ENCODE peak calls at places on chromosomes 6 and 20, in nine cellular contexts. One of them, this sample, is unnamed.

GRCh38 chr6:74964871-74965441 is 240.9 kb downstream of the COL12A1 start:
- DNase-seq in mammary epithelial cell: no peak
- DNase-seq in NT2/D1: no peak
- DNase-seq in GM23248: no peak
- DNase-seq in colonic mucosa: no peak
- DNase-seq in neuronal stem cell: no peak
- DNase-seq in astrocyte: no peak
- DNase-seq in IMR-90: peak; percentile 57
- DNase-seq in fibroblast of lung: no peak
- DNase-seq in this sample: no peak

GRCh38 chr6:117317261-117317660 is 51.9 kb downstream of the VGLL2 start:
- DNase-seq in fibroblast of lung: peak; percentile 11
- DNase-seq in colonic mucosa: no peak
- DNase-seq in mammary epithelial cell: peak; percentile 19
- DNase-seq in neuronal stem cell: no peak
- DNase-seq in GM23248: peak; percentile 32
- DNase-seq in IMR-90: peak; percentile 6
- DNase-seq in astrocyte: peak; percentile 3
- DNase-seq in NT2/D1: peak; percentile 3
- DNase-seq in this sample: peak; percentile 6

GRCh38 chr6:11236915-11237314 is 4.4 kb upstream of the NEDD9 start:
- DNase-seq in fibroblast of lung: no peak
- DNase-seq in NT2/D1: no peak
- DNase-seq in colonic mucosa: no peak
- DNase-seq in astrocyte: no peak
- DNase-seq in neuronal stem cell: no peak
- DNase-seq in GM23248: no peak
- DNase-seq in IMR-90: no peak
- DNase-seq in mammary epithelial cell: no peak
- DNase-seq in this sample: no peak

GRCh38 chr6:168007592-168008338 is 10.3 kb downstream of the KIF25 start:
- DNase-seq in fibroblast of lung: peak; percentile 100
- DNase-seq in mammary epithelial cell: peak; percentile 98
- DNase-seq in GM23248: peak; percentile 96
- DNase-seq in neuronal stem cell: no peak
- DNase-seq in astrocyte: peak; percentile 100
- DNase-seq in colonic mucosa: no peak
- DNase-seq in IMR-90: peak; percentile 99
- DNase-seq in NT2/D1: no peak
- DNase-seq in this sample: peak; percentile 87

GRCh38 chr6:28727559-28728211 is 196.1 kb downstream of the TRIM27 start:
- DNase-seq in fibroblast of lung: no peak
- DNase-seq in IMR-90: no peak
- DNase-seq in colonic mucosa: no peak
- DNase-seq in astrocyte: no peak
- DNase-seq in mammary epithelial cell: no peak
- DNase-seq in NT2/D1: no peak
- DNase-seq in GM23248: no peak
- DNase-seq in neuronal stem cell: no peak
- DNase-seq in this sample: no peak

GRCh38 chr6:137697267-137697938 is 169.7 kb upstream of the TNFAIP3 start:
- DNase-seq in fibroblast of lung: peak; percentile 83
- DNase-seq in IMR-90: peak; percentile 84
- DNase-seq in neuronal stem cell: peak; percentile 20
- DNase-seq in NT2/D1: peak; percentile 56
- DNase-seq in mammary epithelial cell: peak; percentile 63
- DNase-seq in astrocyte: peak; percentile 80
- DNase-seq in colonic mucosa: peak; percentile 48
- DNase-seq in GM23248: peak; percentile 37
- DNase-seq in this sample: peak; percentile 22

GRCh38 chr6:44558315-44559227 is 171.1 kb downstream of the CDC5L start:
- DNase-seq in astrocyte: no peak
- DNase-seq in fibroblast of lung: no peak
- DNase-seq in NT2/D1: no peak
- DNase-seq in mammary epithelial cell: no peak
- DNase-seq in neuronal stem cell: no peak
- DNase-seq in colonic mucosa: no peak
- DNase-seq in GM23248: peak; percentile 20
- DNase-seq in IMR-90: no peak
- DNase-seq in this sample: peak; percentile 42

GRCh38 chr6:161033667-161034066 is 42.1 kb downstream of the MAP3K4 start:
- DNase-seq in GM23248: peak; percentile 17
- DNase-seq in colonic mucosa: no peak
- DNase-seq in fibroblast of lung: peak; percentile 49
- DNase-seq in neuronal stem cell: no peak
- DNase-seq in IMR-90: no peak
- DNase-seq in astrocyte: peak; percentile 24
- DNase-seq in NT2/D1: no peak
- DNase-seq in mammary epithelial cell: peak; percentile 73
- DNase-seq in this sample: no peak

GRCh38 chr6:154579046-154579823 is 68.8 kb upstream of the CNKSR3 start:
- DNase-seq in fibroblast of lung: peak; percentile 11
- DNase-seq in astrocyte: no peak
- DNase-seq in NT2/D1: no peak
- DNase-seq in neuronal stem cell: no peak
- DNase-seq in GM23248: peak; percentile 36
- DNase-seq in mammary epithelial cell: peak; percentile 86
- DNase-seq in colonic mucosa: no peak
- DNase-seq in IMR-90: no peak
- DNase-seq in this sample: no peak

GRCh38 chr6:145815875-145816274 is 1.3 kb upstream of the FBXO30 start:
- DNase-seq in NT2/D1: no peak
- DNase-seq in IMR-90: peak; percentile 40
- DNase-seq in astrocyte: no peak
- DNase-seq in neuronal stem cell: no peak
- DNase-seq in colonic mucosa: peak; percentile 17
- DNase-seq in GM23248: peak; percentile 48
- DNase-seq in fibroblast of lung: no peak
- DNase-seq in mammary epithelial cell: no peak
- DNase-seq in this sample: peak; percentile 46

GRCh38 chr6:22133352-22133751 is 163.5 kb downstream of the PRL start:
- DNase-seq in NT2/D1: no peak
- DNase-seq in fibroblast of lung: peak; percentile 40
- DNase-seq in mammary epithelial cell: no peak
- DNase-seq in colonic mucosa: no peak
- DNase-seq in astrocyte: peak; percentile 29
- DNase-seq in IMR-90: no peak
- DNase-seq in neuronal stem cell: no peak
- DNase-seq in GM23248: no peak
- DNase-seq in this sample: no peak

GRCh38 chr6:90284745-90285481 is 11.7 kb downstream of the BACH2 start:
- DNase-seq in NT2/D1: no peak
- DNase-seq in mammary epithelial cell: peak; percentile 87
- DNase-seq in GM23248: peak; percentile 52
- DNase-seq in astrocyte: peak; percentile 90
- DNase-seq in fibroblast of lung: peak; percentile 90
- DNase-seq in neuronal stem cell: no peak
- DNase-seq in IMR-90: peak; percentile 70
- DNase-seq in colonic mucosa: no peak
- DNase-seq in this sample: peak; percentile 25

GRCh38 chr6:132357120-132357519 is 44.2 kb downstream of the MOXD1 start:
- DNase-seq in NT2/D1: no peak
- DNase-seq in GM23248: peak; percentile 69
- DNase-seq in astrocyte: peak; percentile 33
- DNase-seq in mammary epithelial cell: no peak
- DNase-seq in colonic mucosa: no peak
- DNase-seq in fibroblast of lung: peak; percentile 48
- DNase-seq in IMR-90: peak; percentile 66
- DNase-seq in neuronal stem cell: no peak
- DNase-seq in this sample: peak; percentile 61

GRCh38 chr20:4295226-4295625 is 279.9 kb upstream of the RNF24 start:
- DNase-seq in mammary epithelial cell: no peak
- DNase-seq in neuronal stem cell: no peak
- DNase-seq in IMR-90: no peak
- DNase-seq in GM23248: no peak
- DNase-seq in colonic mucosa: no peak
- DNase-seq in NT2/D1: no peak
- DNase-seq in fibroblast of lung: no peak
- DNase-seq in astrocyte: no peak
- DNase-seq in this sample: no peak

DNA sequence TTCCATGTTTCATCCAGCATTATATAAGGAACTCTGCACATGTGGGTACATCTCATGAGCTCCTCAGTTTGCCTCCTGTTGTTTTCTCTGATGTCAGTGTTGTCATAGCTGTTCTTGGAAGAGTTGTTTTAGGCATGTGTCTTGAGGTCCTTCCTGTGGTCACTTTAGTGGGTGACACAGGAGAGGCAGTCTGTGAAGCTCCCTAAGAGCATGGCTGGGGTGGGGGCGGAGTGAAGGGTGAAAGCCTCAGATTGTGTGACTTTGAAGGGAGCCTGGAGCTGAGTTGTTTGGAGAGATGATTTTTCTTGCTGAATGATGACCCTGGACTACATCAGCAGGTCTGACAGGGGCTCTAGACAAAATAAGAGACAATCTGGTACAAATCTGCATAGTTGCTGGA is 37.7 kb downstream of the PPP1R14C start:
- DNase-seq in NT2/D1: no peak
- DNase-seq in neuronal stem cell: no peak
- DNase-seq in fibroblast of lung: no peak
- DNase-seq in colonic mucosa: no peak
- DNase-seq in astrocyte: no peak
- DNase-seq in IMR-90: no peak
- DNase-seq in mammary epithelial cell: no peak
- DNase-seq in GM23248: no peak
- DNase-seq in this sample: no peak
- H3K27me3 ChIP-seq in NT2/D1: no peaks in the 10 kb centered on the region
- H3K27me3 ChIP-seq in neuronal stem cell: no peaks in the 10 kb centered on the region
- H3K27me3 ChIP-seq in fibroblast of lung: no peaks in the 10 kb centered on the region
- H3K27me3 ChIP-seq in colonic mucosa: no peaks in the 10 kb centered on the region
- H3K27me3 ChIP-seq in astrocyte: no peaks in the 10 kb centered on the region
- H3K27me3 ChIP-seq in IMR-90: no peaks in the 10 kb centered on the region
- H3K27me3 ChIP-seq in mammary epithelial cell: no peaks in the 10 kb centered on the region
- H3K27me3 ChIP-seq in GM23248: no peaks in the 10 kb centered on the region
- H3K27me3 ChIP-seq in this sample: no peaks in the 10 kb centered on the region

GRCh38 chr6:3758842-3759144 is 7.3 kb upstream of the PXDC1 start:
- DNase-seq in GM23248: no peak
- DNase-seq in astrocyte: no peak
- DNase-seq in NT2/D1: no peak
- DNase-seq in colonic mucosa: no peak
- DNase-seq in IMR-90: no peak
- DNase-seq in fibroblast of lung: no peak
- DNase-seq in mammary epithelial cell: no peak
- DNase-seq in neuronal stem cell: no peak
- DNase-seq in this sample: no peak

GRCh38 chr6:3753228-3753795 is 1.8 kb upstream of the PXDC1 start:
- DNase-seq in IMR-90: no peak
- DNase-seq in colonic mucosa: no peak
- DNase-seq in astrocyte: no peak
- DNase-seq in NT2/D1: no peak
- DNase-seq in fibroblast of lung: no peak
- DNase-seq in mammary epithelial cell: no peak
- DNase-seq in neuronal stem cell: no peak
- DNase-seq in GM23248: no peak
- DNase-seq in this sample: no peak

GRCh38 chr6:3756516-3757010 is 5.0 kb upstream of the PXDC1 start:
- DNase-seq in IMR-90: no peak
- DNase-seq in fibroblast of lung: no peak
- DNase-seq in mammary epithelial cell: no peak
- DNase-seq in neuronal stem cell: no peak
- DNase-seq in NT2/D1: no peak
- DNase-seq in GM23248: no peak
- DNase-seq in astrocyte: no peak
- DNase-seq in colonic mucosa: no peak
- DNase-seq in this sample: no peak

GRCh38 chr6:3757241-3757641 is 5.7 kb upstream of the PXDC1 start:
- DNase-seq in astrocyte: no peak
- DNase-seq in GM23248: peak; percentile 66
- DNase-seq in NT2/D1: no peak
- DNase-seq in mammary epithelial cell: no peak
- DNase-seq in neuronal stem cell: no peak
- DNase-seq in IMR-90: no peak
- DNase-seq in fibroblast of lung: no peak
- DNase-seq in colonic mucosa: no peak
- DNase-seq in this sample: no peak

GRCh38 chr6:3755637-3756515 is 4.4 kb upstream of the PXDC1 start:
- DNase-seq in colonic mucosa: no peak
- DNase-seq in neuronal stem cell: no peak
- DNase-seq in NT2/D1: no peak
- DNase-seq in astrocyte: no peak
- DNase-seq in IMR-90: no peak
- DNase-seq in GM23248: peak; percentile 22
- DNase-seq in fibroblast of lung: no peak
- DNase-seq in mammary epithelial cell: no peak
- DNase-seq in this sample: no peak
- H3K4me3 ChIP-seq in colonic mucosa: no peak overlapping the region
- H3K4me3 ChIP-seq in neuronal stem cell: no peak overlapping the region
- H3K4me3 ChIP-seq in NT2/D1: no peak overlapping the region
- H3K4me3 ChIP-seq in astrocyte: no peak overlapping the region
- H3K4me3 ChIP-seq in IMR-90: no peak overlapping the region
- H3K4me3 ChIP-seq in GM23248: no peak overlapping the region
- H3K4me3 ChIP-seq in fibroblast of lung: no peak overlapping the region
- H3K4me3 ChIP-seq in mammary epithelial cell: no peak overlapping the region
- H3K4me3 ChIP-seq in this sample: no peak overlapping the region

DNA sequence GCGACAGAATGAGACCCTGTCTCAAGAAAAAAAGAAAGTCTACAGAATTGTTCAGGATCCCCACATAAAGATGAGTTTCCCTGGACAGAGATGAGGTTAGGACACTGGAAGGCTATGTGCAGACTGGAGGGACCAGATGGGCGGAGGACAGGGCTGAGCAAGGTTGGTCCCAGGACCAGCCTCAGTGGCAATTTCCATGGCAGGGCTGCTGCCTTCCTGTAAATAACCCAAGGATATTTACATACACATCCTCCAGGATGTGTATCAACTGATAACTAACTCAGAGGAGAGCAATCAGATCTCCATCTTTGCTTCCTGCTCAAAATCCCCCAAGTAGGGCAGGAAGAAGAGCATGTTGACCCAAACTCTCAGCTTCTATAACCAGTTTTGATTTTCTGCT is 58.8 kb downstream of the RSPH3 start:
- DNase-seq in GM23248: no peak
- DNase-seq in colonic mucosa: no peak
- DNase-seq in fibroblast of lung: no peak
- DNase-seq in mammary epithelial cell: no peak
- DNase-seq in astrocyte: no peak
- DNase-seq in IMR-90: no peak
- DNase-seq in NT2/D1: no peak
- DNase-seq in neuronal stem cell: no peak
- DNase-seq in this sample: no peak
- H3K9ac ChIP-seq in GM23248: no peak overlapping the region
- H3K9ac ChIP-seq in colonic mucosa: no peak overlapping the region
- H3K9ac ChIP-seq in fibroblast of lung: no peak overlapping the region
- H3K9ac ChIP-seq in mammary epithelial cell: no peak overlapping the region
- H3K9ac ChIP-seq in astrocyte: no peak overlapping the region
- H3K9ac ChIP-seq in IMR-90: no peak overlapping the region
- H3K9ac ChIP-seq in NT2/D1: no peak overlapping the region
- H3K9ac ChIP-seq in neuronal stem cell: no peak overlapping the region
- H3K9ac ChIP-seq in this sample: no peak overlapping the region

GRCh38 chr6:149924206-149924932 is 1.4 kb upstream of the RAET1G start:
- DNase-seq in fibroblast of lung: no peak
- DNase-seq in neuronal stem cell: no peak
- DNase-seq in colonic mucosa: no peak
- DNase-seq in NT2/D1: no peak
- DNase-seq in IMR-90: no peak
- DNase-seq in GM23248: no peak
- DNase-seq in astrocyte: no peak
- DNase-seq in mammary epithelial cell: no peak
- DNase-seq in this sample: no peak
- H3K27me3 ChIP-seq in fibroblast of lung: peaks cover 5% of the 10 kb centered on the region
- H3K27me3 ChIP-seq in neuronal stem cell: peaks cover 61% of the 10 kb centered on the region
- H3K27me3 ChIP-seq in colonic mucosa: peaks cover 8% of the 10 kb centered on the region
- H3K27me3 ChIP-seq in NT2/D1: peaks cover 74% of the 10 kb centered on the region
- H3K27me3 ChIP-seq in IMR-90: peaks cover 5% of the 10 kb centered on the region
- H3K27me3 ChIP-seq in GM23248: peaks cover 5% of the 10 kb centered on the region
- H3K27me3 ChIP-seq in astrocyte: peaks cover 12% of the 10 kb centered on the region
- H3K27me3 ChIP-seq in mammary epithelial cell: no peaks in the 10 kb centered on the region
- H3K27me3 ChIP-seq in this sample: peaks cover 9% of the 10 kb centered on the region

GRCh38 chr6:17601389-17601703 is 1.2 kb downstream of the FAM8A1 start:
- DNase-seq in IMR-90: peak; percentile 5
- DNase-seq in GM23248: no peak
- DNase-seq in NT2/D1: no peak
- DNase-seq in colonic mucosa: no peak
- DNase-seq in neuronal stem cell: no peak
- DNase-seq in fibroblast of lung: no peak
- DNase-seq in astrocyte: no peak
- DNase-seq in mammary epithelial cell: no peak
- DNase-seq in this sample: peak; percentile 30
- H3K4me3 ChIP-seq in IMR-90: peak overlapping the region; percentile 60
- H3K4me3 ChIP-seq in GM23248: peak overlapping the region; percentile 87
- H3K4me3 ChIP-seq in NT2/D1: peak overlapping the region; percentile 71
- H3K4me3 ChIP-seq in colonic mucosa: peak overlapping the region; percentile 94
- H3K4me3 ChIP-seq in neuronal stem cell: peak overlapping the region; percentile 64
- H3K4me3 ChIP-seq in fibroblast of lung: peak overlapping the region; percentile 77
- H3K4me3 ChIP-seq in astrocyte: peak overlapping the region; percentile 76
- H3K4me3 ChIP-seq in mammary epithelial cell: peak overlapping the region; percentile 85
- H3K4me3 ChIP-seq in this sample: peak overlapping the region; percentile 85